ENCODE peak calls at places on chromosomes 3 and 15, in nine cellular contexts. U, E, W, N, A, S, I, R and T are unnamed samples.

GRCh38 chr3:76872999-76873398 is 166.9 kb upstream of the ROBO2 start:
- DNase-seq in U (no peak), E (no peak), W (no peak), N (no peak), A (no peak), S (peak; percentile 32), I (no peak), R (no peak), T (no peak)

GRCh38 chr3:131223373-131224289 is 157.9 kb upstream of the NUDT16 start:
- DNase-seq in U (no peak), E (no peak), W (peak; percentile 82), N (no peak), A (no peak), S (no peak), I (no peak), R (no peak), T (no peak)

GRCh38 chr3:53202331-53203015 is 41.5 kb downstream of the PRKCD start:
- DNase-seq in U (no peak), E (no peak), W (no peak), N (no peak), A (no peak), S (no peak), I (no peak), R (no peak), T (peak; percentile 31)

GRCh38 chr3:146594843-146595482 is 10.2 kb downstream of the PLSCR5 start:
- DNase-seq in U (no peak), E (no peak), W (peak; percentile 65), N (peak; percentile 2), A (no peak), S (peak; percentile 14), I (peak; percentile 34), R (no peak), T (no peak)

GRCh38 chr3:14410501-14411165 is 8.2 kb downstream of the SLC6A6 start:
- DNase-seq in U (peak; percentile 73), E (no peak), W (peak; percentile 67), N (no peak), A (no peak), S (peak; percentile 95), I (no peak), R (no peak), T (no peak)

GRCh38 chr15:45660231-45660979 is 25.6 kb downstream of the SQOR start:
- DNase-seq in U (no peak), E (no peak), W (no peak), N (no peak), A (no peak), S (peak; percentile 28), I (no peak), R (no peak), T (no peak)

GRCh38 chr15:45377630-45378148 is 655 bp downstream of the GATM start:
- DNase-seq in U (no peak), E (no peak), W (peak; percentile 1), N (no peak), A (no peak), S (peak; percentile 3), I (peak; percentile 46), R (peak; percentile 66), T (no peak)

GRCh38 chr3:66400381-66401156 is 100.3 kb downstream of the LRIG1 start:
- DNase-seq in U (no peak), E (peak; percentile 59), W (peak; percentile 46), N (no peak), A (no peak), S (no peak), I (no peak), R (no peak), T (no peak)

GRCh38 chr3:126406389-126407296 is 11.9 kb downstream of the CFAP100 start:
- DNase-seq in U (no peak), E (no peak), W (no peak), N (no peak), A (no peak), S (no peak), I (no peak), R (no peak), T (no peak)

GRCh38 chr3:77320514-77320913 is 280.6 kb downstream of the ROBO2 start:
- DNase-seq in U (no peak), E (no peak), W (peak; percentile 85), N (no peak), A (no peak), S (peak; percentile 43), I (no peak), R (peak; percentile 14), T (no peak)

GRCh38 chr15:44633603-44634002 is 29.9 kb downstream of the SPG11 start:
- DNase-seq in U (no peak), E (no peak), W (peak; percentile 52), N (no peak), A (no peak), S (no peak), I (no peak), R (no peak), T (no peak)

GRCh38 chr3:153042088-153042487 is 119.9 kb upstream of the RAP2B start:
- DNase-seq in U (no peak), E (no peak), W (no peak), N (no peak), A (no peak), S (no peak), I (no peak), R (no peak), T (no peak)

GRCh38 chr15:58203537-58203936 is 65.4 kb downstream of the AQP9 start:
- DNase-seq in U (no peak), E (no peak), W (peak; percentile 94), N (no peak), A (no peak), S (no peak), I (no peak), R (no peak), T (no peak)

GRCh38 chr15:95937128-95937528 is 393.4 kb upstream of the NR2F2 start:
- DNase-seq in U (no peak), E (no peak), W (peak; percentile 28), N (no peak), A (no peak), S (peak; percentile 13), I (no peak), R (no peak), T (no peak)